ENCODE peak calls at places on chromosomes 7 and 10, in ten cellular contexts. X is stimulated activated CD8-positive, alpha-beta memory T cell treated with anti-CD3 and anti-CD28 coated beads, Interleukin-12 subunit alpha, Interleukin-12 subunit beta, amount 100 ng/mL, for 1 hour; E is T-helper 9 cell; F is GM03348; L is astrocyte of the hippocampus; U is chondrocyte; Q is T-helper 1 cell; D is brain microvascular endothelial cell; C is fibroblast of lung; K is B cell. M is an unnamed sample.

GRCh38 chr10:100882681-100883321 is 30.0 kb upstream of the SLF2 start:
- DNase-seq in X (no peak), E (no peak), F (peak), L (peak), U (no peak), Q (no peak), D (peak), C (peak), K (no peak), M (peak)

GRCh38 chr7:77409005-77409738 is 7.0 kb downstream of the GSAP start:
- DNase-seq in X (no peak), E (no peak), F (peak), L (peak), U (no peak), Q (no peak), D (peak), C (peak), K (no peak), M (peak)

GRCh38 chr10:46556515-46557318 is at the start of gene GPRIN2:
- DNase-seq in X (no peak), E (no peak), F (no peak), L (no peak), U (peak), Q (no peak), D (no peak), C (no peak), K (peak), M (no peak)

GRCh38 chr10:55668326-55668922 is 692.6 kb downstream of the ZWINT start:
- DNase-seq in X (no peak), E (no peak), F (no peak), L (no peak), U (no peak), Q (no peak), D (no peak), C (no peak), K (no peak), M (no peak)

GRCh38 chr10:72087392-72087968 is 871 bp downstream of the SPOCK2 start:
- DNase-seq in X (no peak), E (peak), F (peak), L (peak), U (no peak), Q (peak), D (no peak), C (no peak), K (peak), M (no peak)

GRCh38 chr7:43535810-43536585 is 46.9 kb upstream of the STK17A start:
- DNase-seq in X (no peak), E (no peak), F (peak), L (peak), U (no peak), Q (no peak), D (peak), C (peak), K (no peak), M (peak)

GRCh38 chr7:29843106-29843505 is 36.8 kb downstream of the WIPF3 start:
- DNase-seq in X (no peak), E (no peak), F (no peak), L (peak), U (no peak), Q (no peak), D (no peak), C (no peak), K (no peak), M (no peak)

GRCh38 chr7:3493499-3493898 is 192.4 kb downstream of the SDK1 start:
- DNase-seq in X (no peak), E (no peak), F (no peak), L (peak), U (no peak), Q (no peak), D (peak), C (peak), K (no peak), M (peak)

GRCh38 chr10:133391761-133392518 is 2.0 kb upstream of the MTG1 start:
- DNase-seq in X (no peak), E (no peak), F (no peak), L (no peak), U (no peak), Q (no peak), D (no peak), C (no peak), K (peak), M (no peak)

GRCh38 chr7:36747251-36747968 is 23.1 kb upstream of the AOAH start:
- DNase-seq in X (no peak), E (no peak), F (no peak), L (peak), U (no peak), Q (no peak), D (peak), C (peak), K (no peak), M (peak)

GRCh38 chr7:131945313-131945831 is 388.9 kb upstream of the PODXL start:
- DNase-seq in X (no peak), E (no peak), F (peak), L (peak), U (no peak), Q (no peak), D (peak), C (peak), K (no peak), M (peak)

GRCh38 chr10:110781139-110781538 is 90.6 kb upstream of the PDCD4 start:
- DNase-seq in X (no peak), E (no peak), F (no peak), L (no peak), U (no peak), Q (no peak), D (no peak), C (no peak), K (no peak), M (no peak)

GRCh38 chr10:104472957-104473745 is 119.5 kb downstream of the CFAP58 start:
- DNase-seq in X (no peak), E (no peak), F (no peak), L (no peak), U (no peak), Q (no peak), D (no peak), C (peak), K (no peak), M (no peak)

GRCh38 chr10:60282771-60283353 is 106.8 kb downstream of the ANK3 start:
- DNase-seq in X (no peak), E (no peak), F (peak), L (peak), U (no peak), Q (no peak), D (peak), C (peak), K (peak), M (peak)

GRCh38 chr10:49571419-49571818 is 32.5 kb upstream of the ERCC6 start:
- DNase-seq in X (no peak), E (no peak), F (no peak), L (no peak), U (no peak), Q (no peak), D (no peak), C (peak), K (no peak), M (no peak)

GRCh38 chr10:36608251-36608650 is 517.1 kb upstream of the ANKRD30A start:
- DNase-seq in X (no peak), E (no peak), F (peak), L (peak), U (no peak), Q (no peak), D (peak), C (peak), K (no peak), M (peak)

GRCh38 chr10:49620286-49620810 is 6.5 kb downstream of the CHAT start:
- DNase-seq in X (no peak), E (no peak), F (no peak), L (no peak), U (peak), Q (no peak), D (no peak), C (no peak), K (no peak), M (no peak)

GRCh38 chr10:71569775-71570588 is 149.6 kb downstream of the C10orf105 start:
- DNase-seq in X (peak), E (peak), F (peak), L (peak), U (no peak), Q (peak), D (peak), C (peak), K (peak), M (peak)

GRCh38 chr7:127897704-127898454 is 133.4 kb downstream of the LRRC4 start:
- DNase-seq in X (no peak), E (no peak), F (no peak), L (no peak), U (no peak), Q (no peak), D (peak), C (peak), K (no peak), M (no peak)

GRCh38 chr7:45394117-45394708 is 180.0 kb upstream of the ADCY1 start:
- DNase-seq in X (no peak), E (no peak), F (no peak), L (no peak), U (no peak), Q (no peak), D (no peak), C (no peak), K (no peak), M (no peak)

GRCh38 chr7:2629740-2630681 is 1.8 kb upstream of the TTYH3 start:
- DNase-seq in X (no peak), E (no peak), F (no peak), L (no peak), U (no peak), Q (no peak), D (no peak), C (no peak), K (no peak), M (no peak)